ENCODE peak calls at places on chromosomes 13 and 19, in five cellular contexts. Z is ovary, Y is transverse colon, M is HepG2, U is PC-9. T is an unnamed sample.

GRCh38 chr19:45069056-45069455 is 7.2 kb downstream of the ZNF296 start:
- DNase-seq in U (no peak), Z (no peak), M (no peak), Y (no peak), T (peak; percentile 52)

GRCh38 chr13:92143766-92144165 is 745.3 kb downstream of the GPC5 start:
- DNase-seq in Y (no peak), M (no peak), U (no peak), Z (no peak), T (no peak)

GRCh38 chr13:47168086-47168485 is 271.2 kb upstream of the HTR2A start:
- DNase-seq in Z (no peak), U (no peak), Y (no peak), M (no peak), T (no peak)

GRCh38 chr19:34556500-34556899 is 74.9 kb downstream of the WTIP start:
- DNase-seq in M (peak; percentile 13), Z (no peak), U (no peak), Y (peak; percentile 18), T (no peak)

GRCh38 chr19:5141926-5142724 is 173.2 kb downstream of the KDM4B start:
- DNase-seq in Y (no peak), Z (no peak), M (no peak), U (no peak), T (no peak)

GRCh38 chr19:50827476-50827875 is 3.9 kb upstream of the KLK1 start:
- DNase-seq in M (no peak), U (no peak), Y (no peak), Z (no peak), T (no peak)

GRCh38 chr13:34435338-34435737 is 506.7 kb upstream of the NBEA start:
- DNase-seq in U (no peak), M (no peak), Z (no peak), Y (no peak), T (no peak)

GRCh38 chr13:102868366-102868936 is 22.6 kb downstream of the ERCC5 start:
- DNase-seq in Y (no peak), Z (no peak), U (no peak), M (no peak), T (no peak)

GRCh38 chr19:9860407-9860806 is 25.3 kb downstream of the PIN1 start:
- DNase-seq in Z (no peak), U (no peak), Y (no peak), M (no peak), T (no peak)

GRCh38 chr13:84433024-84433423 is 550.8 kb upstream of the SLITRK1 start:
- DNase-seq in Z (no peak), U (no peak), Y (no peak), M (no peak), T (no peak)

GRCh38 chr19:28634837-28635236 is 578.1 kb downstream of the UQCRFS1 start:
- DNase-seq in Y (no peak), Z (no peak), M (no peak), U (no peak), T (no peak)

GRCh38 chr13:110345266-110345665 is 38.2 kb downstream of the COL4A2 start:
- DNase-seq in U (no peak), M (no peak), Y (no peak), Z (no peak), T (no peak)

GRCh38 chr19:16330368-16330801 is 5.8 kb downstream of the KLF2 start:
- DNase-seq in Y (peak; percentile 83), Z (peak; percentile 55), U (peak; percentile 98), M (peak; percentile 27), T (peak; percentile 49)

GRCh38 chr13:98273824-98274786 is 97.0 kb upstream of the RNF113B start:
- DNase-seq in Z (no peak), M (no peak), U (no peak), Y (no peak), T (no peak)

GRCh38 chr19:16566702-16567101 is 5.5 kb downstream of the SLC35E1 start:
- DNase-seq in Y (no peak), M (no peak), Z (no peak), U (no peak), T (no peak)

GRCh38 chr19:29687897-29688728 is 22.9 kb downstream of the PLEKHF1 start:
- DNase-seq in U (no peak), M (no peak), Z (no peak), Y (no peak), T (no peak)

GRCh38 chr19:44684892-44685847 is 13.8 kb upstream of the CEACAM16 start:
- DNase-seq in Y (peak; percentile 41), Z (no peak), U (peak; percentile 96), M (peak; percentile 37), T (peak; percentile 62)

GRCh38 chr13:92994056-92994455 is 232.6 kb upstream of the GPC6 start:
- DNase-seq in M (no peak), Z (no peak), U (no peak), Y (no peak), T (no peak)

GRCh38 chr13:64755961-64756360 is 2474.2 kb downstream of the PCDH9 start:
- DNase-seq in Y (no peak), Z (no peak), M (no peak), U (no peak), T (no peak)

GRCh38 chr19:902093-902370 is 8.7 kb downstream of the RNU6-9 start:
- DNase-seq in U (no peak), M (no peak), Y (no peak), Z (no peak), T (no peak)

GRCh38 chr13:37375724-37376123 is 222.8 kb downstream of the POSTN start:
- DNase-seq in Y (no peak), M (no peak), U (no peak), Z (no peak), T (no peak)

GRCh38 chr13:45851171-45851889 is at the start of gene SIAH3:
- DNase-seq in Y (no peak), U (no peak), M (no peak), Z (no peak), T (no peak)

GRCh38 chr19:10717054-10717355 is 874 bp upstream of the DNM2 start:
- DNase-seq in Y (no peak), U (no peak), Z (no peak), M (no peak), T (no peak)

GRCh38 chr19:11581740-11582139 is 4.3 kb upstream of the ACP5 start:
- DNase-seq in U (no peak), Y (peak; percentile 25), M (no peak), Z (no peak), T (no peak)

GRCh38 chr19:2542341-2543069 is 66.6 kb downstream of the GADD45B start:
- DNase-seq in Y (peak; percentile 34), U (no peak), Z (no peak), M (peak; percentile 63), T (no peak)
- H3K4me1 ChIP-seq in Y (peaks cover 76% of the 10 kb centered on the region), U (peaks cover 47% of the 10 kb centered on the region), Z (peaks cover 12% of the 10 kb centered on the region), M (peaks cover 78% of the 10 kb centered on the region), T (peaks cover 4% of the 10 kb centered on the region)

DNA sequence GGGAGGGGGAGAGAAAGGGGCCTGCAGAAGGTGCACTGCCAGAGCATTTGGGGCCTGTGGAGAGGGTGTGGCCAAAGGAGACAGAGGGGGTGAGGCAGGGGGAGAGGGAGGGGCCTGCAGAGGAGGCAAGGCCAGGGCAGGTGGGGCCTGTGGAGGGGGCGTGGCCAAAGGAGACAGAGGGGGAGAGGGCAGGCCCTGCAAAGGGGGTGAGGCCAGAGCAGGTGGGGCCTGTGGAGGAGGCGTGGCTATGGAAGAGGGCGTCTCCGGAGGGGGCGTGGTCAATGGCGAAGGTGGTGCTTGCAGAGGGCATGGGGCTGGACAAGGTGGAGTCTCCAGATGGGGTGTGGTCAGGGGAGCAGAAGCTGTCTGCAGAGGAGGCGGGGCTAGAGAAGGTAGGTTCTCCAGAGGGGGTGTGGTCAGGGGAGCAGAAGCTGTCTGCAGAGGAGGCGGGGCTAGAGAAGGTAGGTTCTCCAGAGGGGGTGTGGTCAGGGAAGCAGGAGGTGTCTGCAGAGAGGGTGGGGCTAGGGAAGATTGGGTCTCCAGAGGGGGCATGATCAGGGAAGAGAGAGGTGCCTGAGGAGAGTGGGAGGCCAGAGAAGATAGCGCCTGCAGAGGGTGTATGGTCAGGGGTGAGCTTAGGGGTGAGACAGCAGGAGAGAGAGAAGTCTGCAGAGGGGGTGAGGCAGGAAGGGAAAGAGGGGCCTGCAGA is 3.5 kb downstream of the PRR36 start:
- DNase-seq in M (peak; percentile 93), Z (peak; percentile 82), U (peak; percentile 92), Y (peak; percentile 67), T (peak; percentile 33)
- H3K27ac ChIP-seq in M (peak overlapping the region; percentile 77), Z (no peak overlapping the region), U (peak overlapping the region; percentile 71), Y (peak overlapping the region; percentile 27), T (no peak overlapping the region)

GRCh38 chr19:38846097-38846496 is 3.7 kb downstream of the HNRNPL start:
- DNase-seq in M (no peak), U (no peak), Z (no peak), Y (no peak), T (no peak)
- H3K4me1 ChIP-seq in M (peaks cover 84% of the 10 kb centered on the region), U (peaks cover 27% of the 10 kb centered on the region), Z (peaks cover 10% of the 10 kb centered on the region), Y (peaks cover 46% of the 10 kb centered on the region), T (peaks cover 2% of the 10 kb centered on the region)

GRCh38 chr19:2237051-2237868 is 636 bp downstream of the SF3A2 start:
- DNase-seq in Z (no peak), Y (no peak), U (no peak), M (no peak), T (no peak)

GRCh38 chr19:2236285-2237050 is at the start of the genes PLEKHJ1 and SF3A2:
- DNase-seq in M (peak; percentile 96), Y (peak; percentile 97), U (peak; percentile 84), Z (peak; percentile 97), T (peak; percentile 97)

GRCh38 chr19:2239173-2239572 is 2.5 kb downstream of the SF3A2 start:
- DNase-seq in Z (no peak), M (no peak), Y (no peak), U (no peak), T (no peak)

GRCh38 chr19:2235396-2236284 is 489 bp downstream of the PLEKHJ1 start:
- DNase-seq in Z (no peak), Y (peak; percentile 86), U (no peak), M (peak; percentile 85), T (peak; percentile 97)

DNA sequence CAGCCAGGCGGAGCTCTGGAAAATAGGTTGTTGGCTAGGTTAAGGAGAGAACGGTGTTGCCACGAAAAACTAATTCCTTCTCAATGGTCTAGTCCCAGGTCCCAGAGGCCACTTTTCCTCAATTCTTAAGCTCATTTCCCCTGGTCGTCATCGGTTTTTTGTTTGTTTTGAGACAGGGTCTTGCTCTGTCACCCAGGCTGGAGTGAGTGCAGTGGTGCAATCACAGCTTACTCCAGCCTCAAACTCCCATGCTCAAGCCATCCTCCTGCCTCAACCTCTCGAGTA is 1.2 kb downstream of the SF3A2 start:
- DNase-seq in Z (no peak), U (no peak), Y (no peak), M (no peak), T (no peak)
- H3K27ac ChIP-seq in Z (no peak overlapping the region), U (peak overlapping the region; percentile 83), Y (peak overlapping the region; percentile 99), M (peak overlapping the region; percentile 97), T (no peak overlapping the region)

T was measured in small intestine.